ENCODE peak calls at places on chromosomes 7 and 10, in seven cellular contexts. Q is suprapubic skin, A is GM23248, F is aorta, X is left ventricle myocardium inferior, I is Peyer's patch, V is sigmoid colon. U is an unnamed sample.
A peak's percentile ranks its signal among the peaks of the same experiment; 100 is the strongest.

GRCh38 chr7:121605297-121605640 is 209.2 kb upstream of the FAM3C start:
- DNase-seq in Q (no peak), A (peak; percentile 9), F (no peak), X (no peak), I (no peak), V (no peak), U (peak; percentile 29)

GRCh38 chr10:117790621-117791020 is 248.1 kb downstream of the EMX2 start:
- DNase-seq in Q (no peak), A (no peak), F (no peak), X (no peak), I (no peak), V (no peak), U (no peak)

GRCh38 chr7:134729895-134730294 is 49.5 kb upstream of the CALD1 start:
- DNase-seq in Q (no peak), A (no peak), F (no peak), X (no peak), I (no peak), V (peak; percentile 74), U (no peak)

GRCh38 chr7:50265968-50266694 is 38.4 kb upstream of the IKZF1 start:
- DNase-seq in Q (no peak), A (no peak), F (no peak), X (no peak), I (no peak), V (no peak), U (no peak)

GRCh38 chr10:88881335-88881734 is 1.3 kb downstream of the STAMBPL1 start:
- DNase-seq in Q (no peak), A (peak; percentile 35), F (no peak), X (no peak), I (no peak), V (no peak), U (no peak)

GRCh38 chr7:32929430-32930161 is 27.6 kb upstream of the FKBP9 start:
- DNase-seq in Q (no peak), A (no peak), F (no peak), X (no peak), I (no peak), V (no peak), U (no peak)

GRCh38 chr7:3673524-3673923 is 372.5 kb downstream of the SDK1 start:
- DNase-seq in Q (no peak), A (no peak), F (no peak), X (peak; percentile 24), I (no peak), V (no peak), U (peak; percentile 7)

GRCh38 chr10:126671402-126671975 is 996 bp upstream of the C10orf90 start:
- DNase-seq in Q (no peak), A (no peak), F (no peak), X (no peak), I (no peak), V (no peak), U (no peak)

GRCh38 chr10:124351481-124352220 is 67.1 kb downstream of the OAT start:
- DNase-seq in Q (no peak), A (no peak), F (no peak), X (peak; percentile 64), I (no peak), V (no peak), U (no peak)

GRCh38 chr7:120273476-120273975 is 551 bp downstream of the KCND2 start:
- DNase-seq in Q (no peak), A (peak; percentile 45), F (no peak), X (peak; percentile 12), I (no peak), V (peak; percentile 68), U (peak; percentile 15)

GRCh38 chr10:85446852-85447251 is 919.7 kb downstream of the GRID1 start:
- DNase-seq in Q (no peak), A (no peak), F (no peak), X (no peak), I (no peak), V (no peak), U (no peak)

GRCh38 chr10:60040003-60040662 is 133.8 kb upstream of the CCDC6 start:
- DNase-seq in Q (no peak), A (no peak), F (no peak), X (no peak), I (no peak), V (no peak), U (no peak)

GRCh38 chr7:27154901-27155815 is 1.3 kb downstream of the HOXA7 start:
- DNase-seq in Q (peak; percentile 70), A (peak; percentile 34), F (no peak), X (no peak), I (peak; percentile 72), V (peak; percentile 68), U (no peak)

GRCh38 chr10:70551971-70552422 is 50.5 kb downstream of the PRF1 start:
- DNase-seq in Q (no peak), A (peak; percentile 23), F (no peak), X (no peak), I (no peak), V (peak; percentile 80), U (no peak)

GRCh38 chr10:54962134-54962900 is 161.3 kb upstream of the PCDH15 start:
- DNase-seq in Q (no peak), A (no peak), F (no peak), X (no peak), I (no peak), V (no peak), U (no peak)

GRCh38 chr7:74344128-74344496 is 54.9 kb downstream of the CLIP2 start:
- DNase-seq in Q (no peak), A (peak; percentile 21), F (no peak), X (no peak), I (no peak), V (no peak), U (no peak)

GRCh38 chr10:52479567-52479966 is 165.5 kb downstream of the DKK1 start:
- DNase-seq in Q (no peak), A (no peak), F (no peak), X (no peak), I (no peak), V (no peak), U (no peak)

GRCh38 chr10:91220954-91221696 is 662 bp downstream of the PCGF5 start:
- DNase-seq in Q (peak; percentile 64), A (peak; percentile 53), F (peak; percentile 59), X (no peak), I (no peak), V (peak; percentile 63), U (peak; percentile 46)

GRCh38 chr7:40996330-40996729 is 706.6 kb downstream of the INHBA start:
- DNase-seq in Q (no peak), A (no peak), F (no peak), X (no peak), I (no peak), V (no peak), U (no peak)

GRCh38 chr7:1854521-1855395 is 184.7 kb downstream of the ELFN1 start:
- DNase-seq in Q (peak; percentile 48), A (no peak), F (peak; percentile 37), X (peak; percentile 13), I (peak; percentile 40), V (peak; percentile 48), U (no peak)

GRCh38 chr7:131507592-131508331 is 48.7 kb downstream of the PODXL start:
- DNase-seq in Q (peak; percentile 89), A (peak; percentile 86), F (peak; percentile 90), X (peak; percentile 87), I (peak; percentile 91), V (peak; percentile 92), U (peak; percentile 85)

GRCh38 chr7:33698006-33698405 is 207.3 kb upstream of the BMPER start:
- DNase-seq in Q (no peak), A (no peak), F (no peak), X (no peak), I (no peak), V (no peak), U (peak; percentile 70)

GRCh38 chr10:24363070-24363469 is 154.1 kb downstream of the KIAA1217 start:
- DNase-seq in Q (no peak), A (peak; percentile 58), F (no peak), X (no peak), I (no peak), V (no peak), U (no peak)
- H3K27ac ChIP-seq in Q (no peak overlapping the region), A (no peak overlapping the region), F (no peak overlapping the region), X (no peak overlapping the region), I (no peak overlapping the region), V (no peak overlapping the region), U (no peak overlapping the region)

DNA sequence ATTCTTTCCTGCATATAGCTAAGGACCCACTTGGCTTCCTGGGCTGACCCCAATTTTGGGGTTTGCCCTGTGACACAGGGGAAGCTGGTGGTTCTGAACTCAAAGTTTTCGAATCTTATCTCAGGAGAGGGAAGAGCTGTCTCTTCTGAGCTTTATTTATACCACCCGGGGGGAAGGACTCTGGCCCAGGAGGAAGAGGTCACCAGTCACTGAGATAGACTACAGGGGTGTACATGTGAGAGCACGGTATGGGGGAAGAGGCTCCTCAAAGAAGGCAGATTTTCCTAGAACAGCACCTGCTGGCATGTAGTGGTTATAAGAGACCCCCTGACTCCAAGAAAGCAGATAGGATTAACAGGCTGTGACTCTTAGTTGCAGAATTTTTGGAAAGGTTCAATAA is 101.8 kb upstream of the ELMO1 start:
- DNase-seq in Q (no peak), A (no peak), F (no peak), X (no peak), I (no peak), V (no peak), U (no peak)
- H3K27me3 ChIP-seq in Q (no peaks in the 10 kb centered on the region), A (no peaks in the 10 kb centered on the region), F (no peaks in the 10 kb centered on the region), X (peaks cover 8% of the 10 kb centered on the region), I (no peaks in the 10 kb centered on the region), V (no peaks in the 10 kb centered on the region), U (no peaks in the 10 kb centered on the region)

GRCh38 chr7:29270579-29270978 is 76.0 kb downstream of the CHN2 start:
- DNase-seq in Q (no peak), A (no peak), F (no peak), X (no peak), I (no peak), V (no peak), U (peak; percentile 34)
- H3K4me1 ChIP-seq in Q (peaks cover 10% of the 10 kb centered on the region), A (peaks cover 5% of the 10 kb centered on the region), F (no peaks in the 10 kb centered on the region), X (peaks cover 19% of the 10 kb centered on the region), I (peaks cover 30% of the 10 kb centered on the region), V (no peaks in the 10 kb centered on the region), U (no peaks in the 10 kb centered on the region)

GRCh38 chr10:132582795-132583194 is 45.2 kb downstream of the INPP5A start:
- DNase-seq in Q (no peak), A (no peak), F (no peak), X (no peak), I (no peak), V (peak; percentile 28), U (no peak)

GRCh38 chr10:132578287-132578951 is 40.8 kb downstream of the INPP5A start:
- DNase-seq in Q (peak; percentile 52), A (no peak), F (no peak), X (no peak), I (no peak), V (peak; percentile 59), U (no peak)

GRCh38 chr10:132579027-132579859 is 41.7 kb downstream of the INPP5A start:
- DNase-seq in Q (peak; percentile 55), A (no peak), F (no peak), X (no peak), I (no peak), V (peak; percentile 71), U (no peak)

GRCh38 chr10:132580617-132581016 is 43.0 kb downstream of the INPP5A start:
- DNase-seq in Q (no peak), A (no peak), F (no peak), X (no peak), I (no peak), V (no peak), U (no peak)

DNA sequence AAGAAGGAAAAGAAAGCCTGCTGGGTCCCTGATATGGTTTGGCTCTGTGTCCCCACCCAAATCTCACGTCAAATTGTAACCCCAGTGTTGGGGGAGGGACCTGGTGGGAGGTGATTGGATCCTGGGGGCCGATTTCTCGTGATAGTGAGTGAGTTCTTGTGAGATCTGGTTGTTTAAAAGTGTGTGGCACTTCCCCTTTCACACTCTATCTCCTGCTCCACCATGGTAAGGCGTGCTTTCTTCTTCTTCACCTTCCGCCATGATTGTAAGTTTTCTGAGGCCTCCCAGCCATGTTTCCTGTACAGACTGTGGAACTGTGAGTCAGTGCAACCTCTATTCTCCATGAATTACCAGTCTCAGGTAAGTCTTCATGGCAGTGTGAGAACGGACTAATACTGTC is 42.6 kb downstream of the INPP5A start:
- DNase-seq in Q (peak; percentile 24), A (no peak), F (no peak), X (no peak), I (no peak), V (peak; percentile 33), U (no peak)
- H3K27ac ChIP-seq in Q (no peak overlapping the region), A (no peak overlapping the region), F (no peak overlapping the region), X (no peak overlapping the region), I (no peak overlapping the region), V (peak overlapping the region; percentile 77), U (no peak overlapping the region)

U was measured in small intestine.